ENCODE peak calls at places on chromosomes 13 and 19, in five cellular contexts. One of them, this sample, is unnamed.

GRCh38 chr13:109718726-109719125 is 67.7 kb downstream of the IRS2 start:
- DNase-seq in NT2/D1: no peak
- DNase-seq in tibial nerve: no peak
- DNase-seq in aorta: no peak
- DNase-seq in NCI-H1092: no peak
- DNase-seq in this sample: no peak

GRCh38 chr19:45902651-45903625 is 525 bp upstream of the MYPOP start:
- DNase-seq in NT2/D1: peak; percentile 89
- DNase-seq in tibial nerve: peak; percentile 91
- DNase-seq in aorta: peak; percentile 100
- DNase-seq in NCI-H1092: peak; percentile 94
- DNase-seq in this sample: peak; percentile 100

GRCh38 chr13:49374585-49375290 is 69.1 kb downstream of the CAB39L start:
- DNase-seq in NT2/D1: no peak
- DNase-seq in tibial nerve: no peak
- DNase-seq in aorta: no peak
- DNase-seq in NCI-H1092: no peak
- DNase-seq in this sample: no peak

GRCh38 chr19:55116232-55117062 is 990 bp downstream of the PPP1R12C start:
- DNase-seq in NT2/D1: no peak
- DNase-seq in tibial nerve: no peak
- DNase-seq in aorta: peak; percentile 88
- DNase-seq in NCI-H1092: no peak
- DNase-seq in this sample: peak; percentile 14

GRCh38 chr13:97274782-97275252 is 52.7 kb downstream of the MBNL2 start:
- DNase-seq in NT2/D1: no peak
- DNase-seq in tibial nerve: no peak
- DNase-seq in aorta: no peak
- DNase-seq in NCI-H1092: no peak
- DNase-seq in this sample: no peak

GRCh38 chr13:49810825-49811526 is 18.5 kb upstream of the KPNA3 start:
- DNase-seq in NT2/D1: no peak
- DNase-seq in tibial nerve: no peak
- DNase-seq in aorta: no peak
- DNase-seq in NCI-H1092: no peak
- DNase-seq in this sample: no peak

GRCh38 chr19:35144600-35145436 is 1.8 kb downstream of the FXYD7 start:
- DNase-seq in NT2/D1: peak; percentile 75
- DNase-seq in tibial nerve: no peak
- DNase-seq in aorta: no peak
- DNase-seq in NCI-H1092: no peak
- DNase-seq in this sample: peak; percentile 76

GRCh38 chr19:56837004-56837403 is 3.5 kb downstream of the PEG3 start:
- DNase-seq in NT2/D1: no peak
- DNase-seq in tibial nerve: no peak
- DNase-seq in aorta: no peak
- DNase-seq in NCI-H1092: no peak
- DNase-seq in this sample: no peak

GRCh38 chr19:16319466-16319865 is 5.2 kb upstream of the KLF2 start:
- DNase-seq in NT2/D1: no peak
- DNase-seq in tibial nerve: no peak
- DNase-seq in aorta: no peak
- DNase-seq in NCI-H1092: no peak
- DNase-seq in this sample: no peak

GRCh38 chr13:110306960-110307696 is at the start of the genes COL4A1 and COL4A2:
- DNase-seq in NT2/D1: peak; percentile 42
- DNase-seq in tibial nerve: peak; percentile 77
- DNase-seq in aorta: peak; percentile 94
- DNase-seq in NCI-H1092: no peak
- DNase-seq in this sample: peak; percentile 73

GRCh38 chr19:15954820-15955219 is 6.0 kb downstream of the OR10H4 start:
- DNase-seq in NT2/D1: no peak
- DNase-seq in tibial nerve: no peak
- DNase-seq in aorta: no peak
- DNase-seq in NCI-H1092: no peak
- DNase-seq in this sample: no peak

GRCh38 chr13:28402057-28402381 is 92.9 kb downstream of the FLT1 start:
- DNase-seq in NT2/D1: no peak
- DNase-seq in tibial nerve: no peak
- DNase-seq in aorta: no peak
- DNase-seq in NCI-H1092: no peak
- DNase-seq in this sample: no peak

GRCh38 chr19:42196011-42197001 is 21.2 kb downstream of the DEDD2 start:
- DNase-seq in NT2/D1: no peak
- DNase-seq in tibial nerve: no peak
- DNase-seq in aorta: peak; percentile 71
- DNase-seq in NCI-H1092: no peak
- DNase-seq in this sample: peak; percentile 67

GRCh38 chr19:41327499-41328156 is 17.7 kb downstream of the CCDC97 start:
- DNase-seq in NT2/D1: no peak
- DNase-seq in tibial nerve: no peak
- DNase-seq in aorta: peak; percentile 86
- DNase-seq in NCI-H1092: no peak
- DNase-seq in this sample: peak; percentile 76

GRCh38 chr19:35013047-35013819 is 13.1 kb downstream of the GRAMD1A start:
- DNase-seq in NT2/D1: peak; percentile 33
- DNase-seq in tibial nerve: peak; percentile 49
- DNase-seq in aorta: peak; percentile 93
- DNase-seq in NCI-H1092: no peak
- DNase-seq in this sample: peak; percentile 97

GRCh38 chr13:42454749-42455148 is 119.2 kb upstream of the TNFSF11 start:
- DNase-seq in NT2/D1: no peak
- DNase-seq in tibial nerve: no peak
- DNase-seq in aorta: no peak
- DNase-seq in NCI-H1092: no peak
- DNase-seq in this sample: no peak

GRCh38 chr19:28839455-28839854 is 373.5 kb downstream of the UQCRFS1 start:
- DNase-seq in NT2/D1: no peak
- DNase-seq in tibial nerve: no peak
- DNase-seq in aorta: no peak
- DNase-seq in NCI-H1092: no peak
- DNase-seq in this sample: no peak

GRCh38 chr13:112782433-112783010 is 92.7 kb downstream of the ATP11A start:
- DNase-seq in NT2/D1: no peak
- DNase-seq in tibial nerve: no peak
- DNase-seq in aorta: peak; percentile 68
- DNase-seq in NCI-H1092: peak; percentile 18
- DNase-seq in this sample: no peak

GRCh38 chr19:5691930-5692784 is 2.1 kb downstream of the RPL36 start:
- DNase-seq in NT2/D1: no peak
- DNase-seq in tibial nerve: no peak
- DNase-seq in aorta: no peak
- DNase-seq in NCI-H1092: no peak
- DNase-seq in this sample: peak; percentile 6

GRCh38 chr19:1466018-1466460 is 13.0 kb downstream of the C19orf25 start:
- DNase-seq in NT2/D1: no peak
- DNase-seq in tibial nerve: no peak
- DNase-seq in aorta: no peak
- DNase-seq in NCI-H1092: no peak
- DNase-seq in this sample: no peak

GRCh38 chr19:58279042-58279924 is 528 bp downstream of the ZNF8 start:
- DNase-seq in NT2/D1: peak; percentile 15
- DNase-seq in tibial nerve: peak; percentile 37
- DNase-seq in aorta: peak; percentile 91
- DNase-seq in NCI-H1092: peak; percentile 62
- DNase-seq in this sample: peak; percentile 83

GRCh38 chr19:48752511-48753365 is at the start of gene FUT1:
- DNase-seq in NT2/D1: peak; percentile 30
- DNase-seq in tibial nerve: no peak
- DNase-seq in aorta: peak; percentile 82
- DNase-seq in NCI-H1092: peak; percentile 27
- DNase-seq in this sample: peak; percentile 92

GRCh38 chr19:58558623-58559274 is 338 bp upstream of the UBE2M start:
- DNase-seq in NT2/D1: peak; percentile 79
- DNase-seq in tibial nerve: peak; percentile 99
- DNase-seq in aorta: peak; percentile 100
- DNase-seq in NCI-H1092: no peak
- DNase-seq in this sample: peak; percentile 89

GRCh38 chr19:39001016-39001415 is 25.5 kb upstream of the FBXO17 start:
- DNase-seq in NT2/D1: no peak
- DNase-seq in tibial nerve: no peak
- DNase-seq in aorta: no peak
- DNase-seq in NCI-H1092: no peak
- DNase-seq in this sample: no peak

GRCh38 chr13:21528616-21529015 is 69.5 kb upstream of the ZDHHC20 start:
- DNase-seq in NT2/D1: no peak
- DNase-seq in tibial nerve: no peak
- DNase-seq in aorta: no peak
- DNase-seq in NCI-H1092: no peak
- DNase-seq in this sample: no peak

GRCh38 chr13:24068472-24068871 is 92.0 kb upstream of the SPATA13 start:
- DNase-seq in NT2/D1: no peak
- DNase-seq in tibial nerve: no peak
- DNase-seq in aorta: no peak
- DNase-seq in NCI-H1092: no peak
- DNase-seq in this sample: no peak

GRCh38 chr19:27652796-27653195 is 1560.2 kb downstream of the UQCRFS1 start:
- DNase-seq in NT2/D1: no peak
- DNase-seq in tibial nerve: no peak
- DNase-seq in aorta: no peak
- DNase-seq in NCI-H1092: no peak
- DNase-seq in this sample: no peak

This sample was measured in iPS-NIHi11.